ENCODE peak calls at places on chromosomes 6 and 20, in seven cellular contexts. O is naive thymus-derived CD4-positive, alpha-beta T cell; F is right cardiac atrium; M is fibroblast of lung; X is cardiac muscle cell; Y is brain microvascular endothelial cell; B is left ventricle myocardium inferior. K is an unnamed sample.

GRCh38 chr20:5073154-5074049 is 46.4 kb downstream of the PCNA start:
- DNase-seq in O (no peak), F (peak), M (peak), X (no peak), Y (peak), B (peak), K (peak)

GRCh38 chr6:24205020-24205492 is 79.0 kb downstream of the NRSN1 start:
- DNase-seq in O (peak), F (no peak), M (peak), X (peak), Y (peak), B (no peak), K (no peak)

GRCh38 chr6:167849846-167850459 is 23.2 kb downstream of the AFDN start:
- DNase-seq in O (no peak), F (no peak), M (no peak), X (peak), Y (no peak), B (no peak), K (no peak)

GRCh38 chr20:61565791-61566190 is 313.7 kb downstream of the CDH4 start:
- DNase-seq in O (no peak), F (no peak), M (no peak), X (no peak), Y (no peak), B (no peak), K (no peak)

GRCh38 chr20:1987826-1988225 is 6.0 kb downstream of the PDYN start:
- DNase-seq in O (no peak), F (no peak), M (no peak), X (no peak), Y (no peak), B (no peak), K (no peak)

GRCh38 chr6:42947950-42948349 is 12.6 kb upstream of the GNMT start:
- DNase-seq in O (no peak), F (no peak), M (no peak), X (no peak), Y (no peak), B (no peak), K (no peak)

GRCh38 chr6:100343678-100344077 is 121.0 kb downstream of the SIM1 start:
- DNase-seq in O (no peak), F (no peak), M (peak), X (no peak), Y (peak), B (no peak), K (no peak)

GRCh38 chr6:3825851-3826581 is 23.2 kb upstream of the FAM50B start:
- DNase-seq in O (no peak), F (peak), M (peak), X (no peak), Y (peak), B (peak), K (peak)

GRCh38 chr6:38282911-38283310 is 356.8 kb downstream of the BTBD9 start:
- DNase-seq in O (no peak), F (no peak), M (no peak), X (no peak), Y (no peak), B (no peak), K (no peak)

GRCh38 chr6:144661101-144661806 is 376.1 kb downstream of the UTRN start:
- DNase-seq in O (no peak), F (no peak), M (peak), X (no peak), Y (no peak), B (no peak), K (no peak)
- H3K27ac ChIP-seq in O (no peak), F (no peak), M (no peak), X (no peak), Y (no peak), B (no peak), K (no peak)

DNA sequence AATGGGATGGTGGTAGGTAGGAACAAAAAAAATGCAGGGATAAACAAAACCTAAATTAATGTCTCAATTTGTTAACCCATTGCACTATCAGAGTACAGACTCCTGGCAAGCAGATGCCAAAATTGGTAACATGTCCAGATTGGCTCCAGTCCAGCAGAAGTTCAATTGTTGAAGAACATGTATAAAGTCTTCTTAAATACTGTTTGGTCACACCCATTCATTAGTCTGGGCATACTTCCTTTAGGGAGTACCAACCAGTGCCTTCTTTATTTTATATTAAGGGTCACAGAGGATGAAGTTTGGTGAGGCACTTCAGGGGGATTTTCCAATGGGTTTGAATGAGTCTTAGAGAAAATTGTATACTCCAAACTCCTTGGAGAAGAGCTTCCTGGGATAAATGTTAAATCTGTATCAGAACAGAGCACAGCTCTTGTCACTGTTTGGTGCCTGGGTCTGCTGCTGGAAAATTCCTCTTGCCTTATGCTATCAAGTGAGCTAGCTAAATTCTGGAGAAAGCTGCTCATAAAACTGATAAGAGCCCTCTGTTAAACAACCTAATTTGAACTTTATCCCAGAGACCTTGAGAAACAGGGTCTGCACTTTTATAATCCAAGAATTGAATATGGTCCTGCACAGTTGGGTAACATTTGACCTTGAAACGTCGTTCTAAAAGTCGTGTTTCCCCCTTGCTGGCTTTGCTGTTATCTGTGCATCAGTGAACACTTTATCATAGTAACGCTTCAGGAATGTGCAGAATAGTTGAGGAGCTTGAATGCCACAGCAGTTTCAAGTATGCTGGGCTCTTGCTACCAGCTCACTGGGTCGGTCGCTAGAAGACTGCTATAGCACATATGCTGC is 334.1 kb upstream of the CITED2 start:
- DNase-seq in O (no peak), F (peak), M (peak), X (peak), Y (peak), B (no peak), K (no peak)
- H3K27ac ChIP-seq in O (no peak), F (no peak), M (peak), X (peak), Y (peak), B (no peak), K (no peak)

GRCh38 chr6:62362097-62362496 is 76.1 kb upstream of the KHDRBS2 start:
- DNase-seq in O (no peak), F (no peak), M (no peak), X (no peak), Y (no peak), B (no peak), K (no peak)

GRCh38 chr6:62371840-62372239 is 85.8 kb upstream of the KHDRBS2 start:
- DNase-seq in O (no peak), F (no peak), M (no peak), X (no peak), Y (no peak), B (no peak), K (no peak)

GRCh38 chr6:62371395-62371794 is 85.4 kb upstream of the KHDRBS2 start:
- DNase-seq in O (no peak), F (no peak), M (no peak), X (no peak), Y (no peak), B (no peak), K (no peak)

DNA sequence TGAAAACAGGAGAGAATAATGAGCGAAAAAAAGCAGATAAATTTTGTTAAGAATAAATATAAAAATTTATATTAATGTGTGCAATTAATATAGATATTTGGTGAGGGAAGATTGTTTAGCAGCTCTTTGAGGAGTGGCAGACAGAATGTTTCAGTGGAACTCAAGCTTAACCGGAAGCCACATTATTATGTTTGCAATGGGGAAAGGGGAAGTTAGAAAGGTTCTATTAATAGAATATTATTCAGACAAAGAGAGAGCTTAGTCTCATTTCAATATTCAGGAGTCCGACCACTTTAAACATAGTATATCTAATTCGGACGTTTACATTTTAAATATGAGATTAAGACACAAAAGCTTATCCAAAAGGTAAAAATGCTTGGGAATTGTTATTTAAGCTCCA is 81.6 kb upstream of the KHDRBS2 start:
- DNase-seq in O (no peak), F (no peak), M (no peak), X (peak), Y (no peak), B (no peak), K (no peak)
- H3K27ac ChIP-seq in O (no peak), F (no peak), M (no peak), X (no peak), Y (no peak), B (no peak), K (no peak)

GRCh38 chr6:111601875-111602274 is 3.8 kb downstream of the TRAF3IP2 start:
- DNase-seq in O (no peak), F (peak), M (peak), X (no peak), Y (no peak), B (no peak), K (no peak)

GRCh38 chr6:111602481-111603404 is 2.9 kb downstream of the TRAF3IP2 start:
- DNase-seq in O (no peak), F (peak), M (peak), X (peak), Y (peak), B (peak), K (peak)

GRCh38 chr6:111604259-111605099 is 1.2 kb downstream of the TRAF3IP2 start:
- DNase-seq in O (no peak), F (peak), M (peak), X (peak), Y (peak), B (peak), K (peak)

GRCh38 chr6:111605100-111605748 is 454 bp downstream of the TRAF3IP2 start:
- DNase-seq in O (peak), F (peak), M (peak), X (peak), Y (peak), B (peak), K (peak)

DNA sequence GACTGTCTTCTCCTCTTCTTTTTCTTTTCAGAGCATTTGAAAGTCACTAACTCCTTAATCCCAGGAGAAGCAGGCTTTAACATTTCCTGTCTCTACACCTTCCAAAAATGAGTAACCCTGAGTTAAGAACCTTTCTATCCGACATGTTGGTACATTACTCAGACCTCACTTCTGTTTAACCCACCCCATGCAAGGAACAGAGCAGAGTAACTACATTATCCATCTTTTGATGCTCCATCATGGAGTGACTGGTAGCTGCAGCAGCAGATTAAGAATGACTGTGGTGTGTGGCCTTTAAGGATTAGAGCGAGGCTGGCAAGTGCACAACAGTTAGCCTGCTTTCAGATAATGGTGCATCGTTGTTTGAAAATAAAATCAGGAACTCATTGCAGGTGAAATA is 2.0 kb downstream of the TRAF3IP2 start:
- DNase-seq in O (no peak), F (no peak), M (no peak), X (no peak), Y (no peak), B (no peak), K (no peak)
- H3K27ac ChIP-seq in O (no peak), F (peak), M (peak), X (peak), Y (peak), B (peak), K (peak)

GRCh38 chr20:37318046-37318445 is 27.9 kb upstream of the SRC start:
- DNase-seq in O (no peak), F (peak), M (no peak), X (no peak), Y (no peak), B (no peak), K (no peak)

GRCh38 chr20:37316116-37316774 is 26.8 kb downstream of the MANBAL start:
- DNase-seq in O (peak), F (peak), M (no peak), X (no peak), Y (peak), B (no peak), K (no peak)

GRCh38 chr20:37315293-37316110 is 26.0 kb downstream of the MANBAL start:
- DNase-seq in O (no peak), F (peak), M (peak), X (peak), Y (peak), B (peak), K (peak)

GRCh38 chr20:37316775-37317170 is 27.3 kb downstream of the MANBAL start:
- DNase-seq in O (no peak), F (peak), M (no peak), X (no peak), Y (no peak), B (no peak), K (no peak)

DNA sequence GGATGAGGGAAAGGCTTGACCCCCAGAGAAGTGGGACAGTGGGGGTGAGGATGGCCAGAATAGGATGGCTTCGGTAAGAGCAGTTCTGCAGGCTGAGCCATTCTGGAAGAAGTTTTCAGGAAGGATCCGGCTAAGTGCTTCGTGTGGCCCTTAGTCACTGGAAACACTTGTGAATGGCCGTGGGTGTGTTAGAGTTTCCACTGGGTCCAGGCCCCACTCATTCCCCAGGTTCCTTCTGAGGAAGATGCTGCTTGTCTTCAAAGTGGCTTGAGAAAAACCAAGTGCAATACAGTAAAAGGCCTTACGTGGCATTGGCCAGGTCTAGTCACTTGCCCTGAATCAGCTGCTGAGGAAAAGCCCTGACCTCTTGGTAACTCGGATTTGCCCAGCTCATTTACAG is 27.9 kb downstream of the MANBAL start:
- DNase-seq in O (no peak), F (no peak), M (no peak), X (no peak), Y (no peak), B (no peak), K (no peak)
- H3K27ac ChIP-seq in O (no peak), F (no peak), M (no peak), X (no peak), Y (no peak), B (no peak), K (no peak)

K was measured in coronary artery.